ENCODE peak calls at places on chromosomes 1 and 21, in ten cellular contexts. One of them, this sample, is unnamed.

GRCh38 chr1:171172471-171172870 is 12.6 kb upstream of the FMO2 start:
- DNase-seq in HL-60: no peak
- DNase-seq in naive thymus-derived CD4-positive, alpha-beta T cell: no peak
- DNase-seq in heart left ventricle: no peak
- DNase-seq in CD8-positive, alpha-beta T cell: no peak
- DNase-seq in body of pancreas: no peak
- DNase-seq in H9: no peak
- DNase-seq in upper lobe of right lung: no peak
- DNase-seq in tibial nerve: no peak
- DNase-seq in GM23338: no peak
- DNase-seq in this sample: no peak

GRCh38 chr1:200372095-200372884 is 37.5 kb downstream of the ZNF281 start:
- DNase-seq in HL-60: no peak
- DNase-seq in naive thymus-derived CD4-positive, alpha-beta T cell: no peak
- DNase-seq in heart left ventricle: no peak
- DNase-seq in CD8-positive, alpha-beta T cell: no peak
- DNase-seq in body of pancreas: peak; percentile 48
- DNase-seq in H9: no peak
- DNase-seq in upper lobe of right lung: no peak
- DNase-seq in tibial nerve: no peak
- DNase-seq in GM23338: peak; percentile 67
- DNase-seq in this sample: peak; percentile 50

GRCh38 chr1:178784131-178784536 is 59.1 kb downstream of the RALGPS2 start:
- DNase-seq in HL-60: no peak
- DNase-seq in naive thymus-derived CD4-positive, alpha-beta T cell: peak; percentile 1
- DNase-seq in heart left ventricle: no peak
- DNase-seq in CD8-positive, alpha-beta T cell: no peak
- DNase-seq in body of pancreas: no peak
- DNase-seq in H9: no peak
- DNase-seq in upper lobe of right lung: no peak
- DNase-seq in tibial nerve: no peak
- DNase-seq in GM23338: peak; percentile 10
- DNase-seq in this sample: no peak

GRCh38 chr1:116679091-116679827 is 11.7 kb upstream of the IGSF3 start:
- DNase-seq in HL-60: no peak
- DNase-seq in naive thymus-derived CD4-positive, alpha-beta T cell: no peak
- DNase-seq in heart left ventricle: no peak
- DNase-seq in CD8-positive, alpha-beta T cell: no peak
- DNase-seq in body of pancreas: no peak
- DNase-seq in H9: no peak
- DNase-seq in upper lobe of right lung: no peak
- DNase-seq in tibial nerve: no peak
- DNase-seq in GM23338: peak; percentile 19
- DNase-seq in this sample: no peak

GRCh38 chr1:188642585-188643168 is 1813.9 kb downstream of the PLA2G4A start:
- DNase-seq in HL-60: no peak
- DNase-seq in naive thymus-derived CD4-positive, alpha-beta T cell: no peak
- DNase-seq in heart left ventricle: no peak
- DNase-seq in CD8-positive, alpha-beta T cell: no peak
- DNase-seq in body of pancreas: no peak
- DNase-seq in H9: no peak
- DNase-seq in upper lobe of right lung: peak; percentile 62
- DNase-seq in tibial nerve: no peak
- DNase-seq in GM23338: no peak
- DNase-seq in this sample: no peak

GRCh38 chr21:38869946-38870345 is 64.2 kb downstream of the ETS2 start:
- DNase-seq in HL-60: no peak
- DNase-seq in naive thymus-derived CD4-positive, alpha-beta T cell: no peak
- DNase-seq in heart left ventricle: no peak
- DNase-seq in CD8-positive, alpha-beta T cell: no peak
- DNase-seq in body of pancreas: no peak
- DNase-seq in H9: no peak
- DNase-seq in upper lobe of right lung: no peak
- DNase-seq in tibial nerve: no peak
- DNase-seq in GM23338: no peak
- DNase-seq in this sample: no peak

GRCh38 chr1:5967351-5968160 is 24.7 kb downstream of the NPHP4 start:
- DNase-seq in HL-60: no peak
- DNase-seq in naive thymus-derived CD4-positive, alpha-beta T cell: no peak
- DNase-seq in heart left ventricle: no peak
- DNase-seq in CD8-positive, alpha-beta T cell: no peak
- DNase-seq in body of pancreas: no peak
- DNase-seq in H9: no peak
- DNase-seq in upper lobe of right lung: peak; percentile 60
- DNase-seq in tibial nerve: peak; percentile 12
- DNase-seq in GM23338: no peak
- DNase-seq in this sample: no peak

GRCh38 chr21:26389971-26390641 is 183.0 kb downstream of the CYYR1 start:
- DNase-seq in HL-60: no peak
- DNase-seq in naive thymus-derived CD4-positive, alpha-beta T cell: no peak
- DNase-seq in heart left ventricle: no peak
- DNase-seq in CD8-positive, alpha-beta T cell: no peak
- DNase-seq in body of pancreas: no peak
- DNase-seq in H9: no peak
- DNase-seq in upper lobe of right lung: no peak
- DNase-seq in tibial nerve: no peak
- DNase-seq in GM23338: no peak
- DNase-seq in this sample: peak; percentile 100

GRCh38 chr1:196074182-196074581 is 534.1 kb downstream of the KCNT2 start:
- DNase-seq in HL-60: no peak
- DNase-seq in naive thymus-derived CD4-positive, alpha-beta T cell: no peak
- DNase-seq in heart left ventricle: no peak
- DNase-seq in CD8-positive, alpha-beta T cell: no peak
- DNase-seq in body of pancreas: no peak
- DNase-seq in H9: no peak
- DNase-seq in upper lobe of right lung: no peak
- DNase-seq in tibial nerve: no peak
- DNase-seq in GM23338: no peak
- DNase-seq in this sample: no peak

GRCh38 chr1:196075621-196076020 is 532.6 kb downstream of the KCNT2 start:
- DNase-seq in HL-60: no peak
- DNase-seq in naive thymus-derived CD4-positive, alpha-beta T cell: no peak
- DNase-seq in heart left ventricle: no peak
- DNase-seq in CD8-positive, alpha-beta T cell: no peak
- DNase-seq in body of pancreas: no peak
- DNase-seq in H9: no peak
- DNase-seq in upper lobe of right lung: no peak
- DNase-seq in tibial nerve: no peak
- DNase-seq in GM23338: no peak
- DNase-seq in this sample: no peak

GRCh38 chr1:196078691-196079090 is 529.5 kb downstream of the KCNT2 start:
- DNase-seq in HL-60: no peak
- DNase-seq in naive thymus-derived CD4-positive, alpha-beta T cell: no peak
- DNase-seq in heart left ventricle: no peak
- DNase-seq in CD8-positive, alpha-beta T cell: no peak
- DNase-seq in body of pancreas: no peak
- DNase-seq in H9: no peak
- DNase-seq in upper lobe of right lung: no peak
- DNase-seq in tibial nerve: no peak
- DNase-seq in GM23338: no peak
- DNase-seq in this sample: no peak
- H3K27ac ChIP-seq in HL-60: no peak overlapping the region
- H3K27ac ChIP-seq in naive thymus-derived CD4-positive, alpha-beta T cell: no peak overlapping the region
- H3K27ac ChIP-seq in heart left ventricle: no peak overlapping the region
- H3K27ac ChIP-seq in CD8-positive, alpha-beta T cell: no peak overlapping the region
- H3K27ac ChIP-seq in body of pancreas: no peak overlapping the region
- H3K27ac ChIP-seq in H9: no peak overlapping the region
- H3K27ac ChIP-seq in upper lobe of right lung: no peak overlapping the region
- H3K27ac ChIP-seq in tibial nerve: no peak overlapping the region
- H3K27ac ChIP-seq in GM23338: no peak overlapping the region
- H3K27ac ChIP-seq in this sample: no peak overlapping the region

GRCh38 chr1:10762875-10763274 is 33.6 kb downstream of the CASZ1 start:
- DNase-seq in HL-60: no peak
- DNase-seq in naive thymus-derived CD4-positive, alpha-beta T cell: no peak
- DNase-seq in heart left ventricle: no peak
- DNase-seq in CD8-positive, alpha-beta T cell: no peak
- DNase-seq in body of pancreas: no peak
- DNase-seq in H9: no peak
- DNase-seq in upper lobe of right lung: no peak
- DNase-seq in tibial nerve: no peak
- DNase-seq in GM23338: no peak
- DNase-seq in this sample: no peak
- H3K27ac ChIP-seq in HL-60: no peak overlapping the region
- H3K27ac ChIP-seq in naive thymus-derived CD4-positive, alpha-beta T cell: no peak overlapping the region
- H3K27ac ChIP-seq in heart left ventricle: peak overlapping the region; percentile 52
- H3K27ac ChIP-seq in CD8-positive, alpha-beta T cell: no peak overlapping the region
- H3K27ac ChIP-seq in body of pancreas: no peak overlapping the region
- H3K27ac ChIP-seq in H9: no peak overlapping the region
- H3K27ac ChIP-seq in upper lobe of right lung: no peak overlapping the region
- H3K27ac ChIP-seq in tibial nerve: peak overlapping the region; percentile 9
- H3K27ac ChIP-seq in GM23338: no peak overlapping the region
- H3K27ac ChIP-seq in this sample: no peak overlapping the region

GRCh38 chr1:151905070-151905442 is 4.3 kb downstream of the THEM4 start:
- DNase-seq in HL-60: no peak
- DNase-seq in naive thymus-derived CD4-positive, alpha-beta T cell: peak; percentile 69
- DNase-seq in heart left ventricle: peak; percentile 23
- DNase-seq in CD8-positive, alpha-beta T cell: no peak
- DNase-seq in body of pancreas: no peak
- DNase-seq in H9: no peak
- DNase-seq in upper lobe of right lung: no peak
- DNase-seq in tibial nerve: no peak
- DNase-seq in GM23338: no peak
- DNase-seq in this sample: no peak

GRCh38 chr1:151912973-151913372 is 3.7 kb upstream of the THEM4 start:
- DNase-seq in HL-60: no peak
- DNase-seq in naive thymus-derived CD4-positive, alpha-beta T cell: no peak
- DNase-seq in heart left ventricle: no peak
- DNase-seq in CD8-positive, alpha-beta T cell: no peak
- DNase-seq in body of pancreas: no peak
- DNase-seq in H9: no peak
- DNase-seq in upper lobe of right lung: no peak
- DNase-seq in tibial nerve: no peak
- DNase-seq in GM23338: no peak
- DNase-seq in this sample: no peak

GRCh38 chr1:151907363-151908139 is 1.8 kb downstream of the THEM4 start:
- DNase-seq in HL-60: no peak
- DNase-seq in naive thymus-derived CD4-positive, alpha-beta T cell: no peak
- DNase-seq in heart left ventricle: no peak
- DNase-seq in CD8-positive, alpha-beta T cell: no peak
- DNase-seq in body of pancreas: no peak
- DNase-seq in H9: no peak
- DNase-seq in upper lobe of right lung: no peak
- DNase-seq in tibial nerve: no peak
- DNase-seq in GM23338: peak; percentile 9
- DNase-seq in this sample: no peak

GRCh38 chr1:151909167-151910149 is at the start of gene THEM4:
- DNase-seq in HL-60: peak; percentile 93
- DNase-seq in naive thymus-derived CD4-positive, alpha-beta T cell: peak; percentile 81
- DNase-seq in heart left ventricle: peak; percentile 97
- DNase-seq in CD8-positive, alpha-beta T cell: peak; percentile 83
- DNase-seq in body of pancreas: peak; percentile 98
- DNase-seq in H9: peak; percentile 98
- DNase-seq in upper lobe of right lung: peak; percentile 100
- DNase-seq in tibial nerve: peak; percentile 95
- DNase-seq in GM23338: peak; percentile 99
- DNase-seq in this sample: peak; percentile 49

GRCh38 chr1:151908228-151908691 is 1.1 kb downstream of the THEM4 start:
- DNase-seq in HL-60: no peak
- DNase-seq in naive thymus-derived CD4-positive, alpha-beta T cell: no peak
- DNase-seq in heart left ventricle: no peak
- DNase-seq in CD8-positive, alpha-beta T cell: no peak
- DNase-seq in body of pancreas: no peak
- DNase-seq in H9: peak; percentile 68
- DNase-seq in upper lobe of right lung: no peak
- DNase-seq in tibial nerve: no peak
- DNase-seq in GM23338: peak; percentile 60
- DNase-seq in this sample: no peak
- H3K27ac ChIP-seq in HL-60: peak overlapping the region; percentile 97
- H3K27ac ChIP-seq in naive thymus-derived CD4-positive, alpha-beta T cell: peak overlapping the region; percentile 18
- H3K27ac ChIP-seq in heart left ventricle: no peak overlapping the region
- H3K27ac ChIP-seq in CD8-positive, alpha-beta T cell: no peak overlapping the region
- H3K27ac ChIP-seq in body of pancreas: peak overlapping the region; percentile 90
- H3K27ac ChIP-seq in H9: peak overlapping the region; percentile 20
- H3K27ac ChIP-seq in upper lobe of right lung: no peak overlapping the region
- H3K27ac ChIP-seq in tibial nerve: no peak overlapping the region
- H3K27ac ChIP-seq in GM23338: no peak overlapping the region
- H3K27ac ChIP-seq in this sample: no peak overlapping the region

GRCh38 chr1:217133958-217134856 is 411.0 kb upstream of the ESRRG start:
- DNase-seq in HL-60: no peak
- DNase-seq in naive thymus-derived CD4-positive, alpha-beta T cell: no peak
- DNase-seq in heart left ventricle: no peak
- DNase-seq in CD8-positive, alpha-beta T cell: no peak
- DNase-seq in body of pancreas: no peak
- DNase-seq in H9: peak; percentile 41
- DNase-seq in upper lobe of right lung: no peak
- DNase-seq in tibial nerve: no peak
- DNase-seq in GM23338: peak; percentile 63
- DNase-seq in this sample: no peak

GRCh38 chr1:217136895-217137205 is 413.6 kb upstream of the ESRRG start:
- DNase-seq in HL-60: no peak
- DNase-seq in naive thymus-derived CD4-positive, alpha-beta T cell: no peak
- DNase-seq in heart left ventricle: no peak
- DNase-seq in CD8-positive, alpha-beta T cell: no peak
- DNase-seq in body of pancreas: no peak
- DNase-seq in H9: peak; percentile 43
- DNase-seq in upper lobe of right lung: no peak
- DNase-seq in tibial nerve: no peak
- DNase-seq in GM23338: peak; percentile 46
- DNase-seq in this sample: no peak

GRCh38 chr1:217135987-217136894 is 413.0 kb upstream of the ESRRG start:
- DNase-seq in HL-60: no peak
- DNase-seq in naive thymus-derived CD4-positive, alpha-beta T cell: no peak
- DNase-seq in heart left ventricle: no peak
- DNase-seq in CD8-positive, alpha-beta T cell: no peak
- DNase-seq in body of pancreas: no peak
- DNase-seq in H9: peak; percentile 54
- DNase-seq in upper lobe of right lung: no peak
- DNase-seq in tibial nerve: no peak
- DNase-seq in GM23338: peak; percentile 58
- DNase-seq in this sample: no peak

GRCh38 chr1:217135569-217135915 is 412.3 kb upstream of the ESRRG start:
- DNase-seq in HL-60: no peak
- DNase-seq in naive thymus-derived CD4-positive, alpha-beta T cell: no peak
- DNase-seq in heart left ventricle: peak; percentile 33
- DNase-seq in CD8-positive, alpha-beta T cell: no peak
- DNase-seq in body of pancreas: no peak
- DNase-seq in H9: no peak
- DNase-seq in upper lobe of right lung: no peak
- DNase-seq in tibial nerve: no peak
- DNase-seq in GM23338: peak; percentile 31
- DNase-seq in this sample: no peak

DNA sequence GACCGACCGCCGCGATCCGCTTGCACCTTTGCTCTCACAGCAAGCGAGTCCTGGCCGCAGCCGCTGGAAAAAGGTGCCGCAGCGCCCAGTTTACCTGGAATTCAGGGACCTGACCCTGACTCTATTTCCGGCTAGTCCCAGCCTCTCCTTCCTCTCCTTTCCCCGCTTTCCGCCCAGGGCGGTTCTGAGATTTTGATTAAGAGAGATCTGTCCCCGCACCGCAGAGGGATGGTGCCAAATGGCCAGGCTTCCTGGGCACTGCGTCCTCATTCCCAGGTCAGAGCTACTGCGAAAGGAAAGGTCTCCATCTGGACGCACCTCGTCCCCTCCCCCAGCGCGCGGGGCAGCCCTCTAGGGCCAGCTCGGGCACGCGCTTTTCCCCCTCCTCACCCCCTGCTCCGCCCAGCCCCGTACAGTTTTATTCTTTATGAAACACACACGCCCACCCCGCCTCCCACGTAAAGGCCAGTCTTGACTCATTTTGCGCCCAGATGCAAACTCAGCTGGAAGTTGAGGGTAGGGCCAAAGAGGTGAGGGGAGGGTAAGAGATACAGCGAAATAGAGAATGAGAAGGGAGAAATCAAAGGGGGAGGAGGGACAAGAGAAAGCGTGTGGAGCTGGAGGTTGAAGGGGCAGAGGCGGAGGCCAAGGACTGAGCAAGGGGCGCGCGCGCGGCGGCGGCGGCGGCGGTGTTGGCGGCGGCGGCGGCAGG is 411.8 kb upstream of the ESRRG start:
- DNase-seq in HL-60: no peak
- DNase-seq in naive thymus-derived CD4-positive, alpha-beta T cell: no peak
- DNase-seq in heart left ventricle: no peak
- DNase-seq in CD8-positive, alpha-beta T cell: no peak
- DNase-seq in body of pancreas: peak; percentile 16
- DNase-seq in H9: peak; percentile 60
- DNase-seq in upper lobe of right lung: no peak
- DNase-seq in tibial nerve: no peak
- DNase-seq in GM23338: peak; percentile 71
- DNase-seq in this sample: no peak
- H3K27ac ChIP-seq in HL-60: no peak overlapping the region
- H3K27ac ChIP-seq in naive thymus-derived CD4-positive, alpha-beta T cell: no peak overlapping the region
- H3K27ac ChIP-seq in heart left ventricle: peak overlapping the region; percentile 15
- H3K27ac ChIP-seq in CD8-positive, alpha-beta T cell: no peak overlapping the region
- H3K27ac ChIP-seq in body of pancreas: peak overlapping the region; percentile 61
- H3K27ac ChIP-seq in H9: no peak overlapping the region
- H3K27ac ChIP-seq in upper lobe of right lung: no peak overlapping the region
- H3K27ac ChIP-seq in tibial nerve: no peak overlapping the region
- H3K27ac ChIP-seq in GM23338: no peak overlapping the region
- H3K27ac ChIP-seq in this sample: no peak overlapping the region